ENCODE peak calls at places on chromosomes 6 and 20, in five cellular contexts. One of them, this sample, is unnamed.

GRCh38 chr20:41058007-41058673 is 29.5 kb downstream of the TOP1 start:
- DNase-seq in NCI-H774: no peak
- DNase-seq in naive B cell: no peak
- DNase-seq in esophagus muscularis mucosa: no peak
- DNase-seq in HFFc6: peak
- DNase-seq in this sample: no peak

GRCh38 chr6:115891111-115891669 is 169.5 kb downstream of the FRK start:
- DNase-seq in NCI-H774: no peak
- DNase-seq in naive B cell: no peak
- DNase-seq in esophagus muscularis mucosa: no peak
- DNase-seq in HFFc6: peak
- DNase-seq in this sample: no peak

GRCh38 chr20:1280421-1281102 is 14.5 kb downstream of the SNPH start:
- DNase-seq in NCI-H774: no peak
- DNase-seq in naive B cell: no peak
- DNase-seq in esophagus muscularis mucosa: no peak
- DNase-seq in HFFc6: no peak
- DNase-seq in this sample: peak

GRCh38 chr20:23205656-23206055 is 119.5 kb upstream of the CD93 start:
- DNase-seq in NCI-H774: peak
- DNase-seq in naive B cell: no peak
- DNase-seq in esophagus muscularis mucosa: peak
- DNase-seq in HFFc6: no peak
- DNase-seq in this sample: peak

GRCh38 chr20:51541189-51542032 is 1.1 kb downstream of the NFATC2 start:
- DNase-seq in NCI-H774: peak
- DNase-seq in naive B cell: peak
- DNase-seq in esophagus muscularis mucosa: peak
- DNase-seq in HFFc6: peak
- DNase-seq in this sample: peak

GRCh38 chr6:6694825-6695710 is 106.5 kb downstream of the LY86 start:
- DNase-seq in NCI-H774: no peak
- DNase-seq in naive B cell: no peak
- DNase-seq in esophagus muscularis mucosa: no peak
- DNase-seq in HFFc6: no peak
- DNase-seq in this sample: no peak

GRCh38 chr6:156791261-156791850 is 14.2 kb downstream of the ARID1B start:
- DNase-seq in NCI-H774: peak
- DNase-seq in naive B cell: peak
- DNase-seq in esophagus muscularis mucosa: no peak
- DNase-seq in HFFc6: no peak
- DNase-seq in this sample: peak

GRCh38 chr6:41199427-41200246 is 1.3 kb downstream of the TREML2 start:
- DNase-seq in NCI-H774: no peak
- DNase-seq in naive B cell: peak
- DNase-seq in esophagus muscularis mucosa: peak
- DNase-seq in HFFc6: no peak
- DNase-seq in this sample: no peak

GRCh38 chr6:157019733-157020132 is 242.6 kb downstream of the ARID1B start:
- DNase-seq in NCI-H774: no peak
- DNase-seq in naive B cell: peak
- DNase-seq in esophagus muscularis mucosa: no peak
- DNase-seq in HFFc6: peak
- DNase-seq in this sample: peak

GRCh38 chr20:50572922-50573777 is 63.0 kb downstream of the PTPN1 start:
- DNase-seq in NCI-H774: no peak
- DNase-seq in naive B cell: no peak
- DNase-seq in esophagus muscularis mucosa: no peak
- DNase-seq in HFFc6: peak
- DNase-seq in this sample: peak

GRCh38 chr6:88629838-88630462 is 333.5 kb downstream of the RNGTT start:
- DNase-seq in NCI-H774: no peak
- DNase-seq in naive B cell: no peak
- DNase-seq in esophagus muscularis mucosa: no peak
- DNase-seq in HFFc6: no peak
- DNase-seq in this sample: no peak